ENCODE peak calls at places on chromosomes 2 and 18, in eight cellular contexts. T is MG63; S is nucleus accumbens; M is germinal center; K is brain microvascular endothelial cell; L is NCI-H1092 treated with DMSO at 0.1 percent for 48 hours; B is activated CD4-positive, alpha-beta T cell treated with anti-CD3 and anti-CD28 coated beads, Interleukin-2, amount 50 U/mL, for 4 hours; P is OCI-LY7. I is an unnamed sample.

GRCh38 chr2:234770081-234770506 is 181.7 kb upstream of the SH3BP4 start:
- DNase-seq in T (no peak), S (no peak), M (no peak), K (peak; percentile 21), L (peak; percentile 67), B (no peak), P (no peak), I (no peak)

GRCh38 chr2:219526320-219527075 is 12.2 kb downstream of the ASIC4 start:
- DNase-seq in T (no peak), S (no peak), M (no peak), K (no peak), L (no peak), B (no peak), P (no peak), I (no peak)

GRCh38 chr2:28300921-28301341 is 91.7 kb upstream of the FOSL2 start:
- DNase-seq in T (no peak), S (no peak), M (no peak), K (no peak), L (no peak), B (no peak), P (no peak), I (no peak)

GRCh38 chr2:209463226-209463625 is 39.4 kb downstream of the MAP2 start:
- DNase-seq in T (no peak), S (no peak), M (peak; percentile 13), K (no peak), L (no peak), B (no peak), P (no peak), I (no peak)

GRCh38 chr2:30217644-30218361 is 13.5 kb upstream of the LBH start:
- DNase-seq in T (no peak), S (no peak), M (no peak), K (no peak), L (peak; percentile 15), B (no peak), P (no peak), I (no peak)

GRCh38 chr2:238174701-238175100 is 15.9 kb downstream of the ERFE start:
- DNase-seq in T (no peak), S (no peak), M (no peak), K (no peak), L (no peak), B (no peak), P (no peak), I (no peak)

GRCh38 chr2:239220363-239220762 is 180.5 kb downstream of the HDAC4 start:
- DNase-seq in T (no peak), S (no peak), M (no peak), K (no peak), L (no peak), B (no peak), P (no peak), I (no peak)

GRCh38 chr2:199461455-199462166 is 3.9 kb upstream of the SATB2 start:
- DNase-seq in T (peak; percentile 46), S (no peak), M (no peak), K (no peak), L (no peak), B (no peak), P (no peak), I (no peak)

GRCh38 chr2:17539993-17540812 is at the start of gene VSNL1:
- DNase-seq in T (peak; percentile 72), S (no peak), M (no peak), K (peak; percentile 80), L (peak; percentile 62), B (no peak), P (no peak), I (peak; percentile 82)

GRCh38 chr2:99822487-99823218 is 319.7 kb downstream of the AFF3 start:
- DNase-seq in T (no peak), S (no peak), M (no peak), K (no peak), L (no peak), B (no peak), P (no peak), I (no peak)

GRCh38 chr18:70276416-70277145 is 12.3 kb upstream of the SOCS6 start:
- DNase-seq in T (no peak), S (no peak), M (no peak), K (no peak), L (no peak), B (no peak), P (no peak), I (no peak)

GRCh38 chr18:11178951-11179549 is 29.7 kb upstream of the PIEZO2 start:
- DNase-seq in T (no peak), S (no peak), M (no peak), K (no peak), L (no peak), B (no peak), P (no peak), I (peak; percentile 75)

GRCh38 chr2:65374999-65375398 is 57.4 kb downstream of the SPRED2 start:
- DNase-seq in T (no peak), S (no peak), M (no peak), K (no peak), L (no peak), B (no peak), P (no peak), I (no peak)

GRCh38 chr2:9261231-9261883 is 54.7 kb downstream of the ASAP2 start:
- DNase-seq in T (no peak), S (no peak), M (no peak), K (no peak), L (no peak), B (no peak), P (no peak), I (no peak)

GRCh38 chr18:3269900-3270299 is 8.0 kb downstream of the MYL12B start:
- DNase-seq in T (no peak), S (no peak), M (no peak), K (no peak), L (no peak), B (no peak), P (no peak), I (no peak)

GRCh38 chr2:83162421-83162820 is 1296.7 kb downstream of the SUCLG1 start:
- DNase-seq in T (no peak), S (no peak), M (no peak), K (peak; percentile 11), L (no peak), B (no peak), P (no peak), I (no peak)

GRCh38 chr2:163252199-163252598 is 413.6 kb upstream of the KCNH7 start:
- DNase-seq in T (no peak), S (no peak), M (no peak), K (no peak), L (no peak), B (no peak), P (no peak), I (no peak)

I was measured in sciatic nerve.